ENCODE peak calls at places on chromosomes 13 and 19, in eight cellular contexts. E is fibroblast of gingiva; K is effector memory CD4-positive, alpha-beta T cell; Z is Kasumi-1; M is right cardiac atrium; U is NCI-H1092 treated with DMSO at 0.1 percent for 48 hours; I is activated CD8-positive, alpha-beta memory T cell treated with anti-CD3 and anti-CD28 coated beads, Interleukin-2, amount 50 U/mL, for 4 hours; B is DMS 273 treated with DMSO at 0.1 percent for 48 hours. X is an unnamed sample.

GRCh38 chr19:3471954-3472655 is 8.2 kb downstream of the SMIM24 start:
- DNase-seq in E (no peak), K (no peak), Z (no peak), M (peak), U (no peak), I (peak), B (no peak), X (no peak)

GRCh38 chr19:30873691-30874090 is 475.5 kb downstream of the TSHZ3 start:
- DNase-seq in E (no peak), K (no peak), Z (no peak), M (no peak), U (no peak), I (no peak), B (no peak), X (no peak)

GRCh38 chr13:99415851-99416331 is 85.4 kb upstream of the TM9SF2 start:
- DNase-seq in E (no peak), K (no peak), Z (no peak), M (no peak), U (no peak), I (peak), B (no peak), X (no peak)

GRCh38 chr19:40813182-40813581 is 14.2 kb downstream of the EGLN2 start:
- DNase-seq in E (no peak), K (no peak), Z (no peak), M (peak), U (no peak), I (no peak), B (no peak), X (no peak)

GRCh38 chr19:860481-861098 is 1.1 kb downstream of the CFD start:
- DNase-seq in E (peak), K (peak), Z (peak), M (peak), U (no peak), I (peak), B (no peak), X (peak)

GRCh38 chr13:114115191-114115671 is 17.2 kb downstream of the RASA3 start:
- DNase-seq in E (peak), K (no peak), Z (peak), M (peak), U (no peak), I (peak), B (no peak), X (peak)

GRCh38 chr13:60165391-60166099 is 1.8 kb upstream of the DIAPH3 start:
- DNase-seq in E (no peak), K (no peak), Z (no peak), M (no peak), U (no peak), I (no peak), B (no peak), X (no peak)

GRCh38 chr19:49423985-49424303 is 703 bp upstream of the PTH2 start:
- DNase-seq in E (no peak), K (no peak), Z (no peak), M (no peak), U (no peak), I (no peak), B (no peak), X (no peak)

GRCh38 chr19:12794196-12794921 is 3.1 kb downstream of the JUNB start:
- DNase-seq in E (peak), K (no peak), Z (no peak), M (peak), U (peak), I (no peak), B (no peak), X (no peak)

GRCh38 chr19:18194554-18195238 is 1.7 kb downstream of the MPV17L2 start:
- DNase-seq in E (no peak), K (no peak), Z (no peak), M (peak), U (no peak), I (no peak), B (no peak), X (peak)

GRCh38 chr19:17448190-17448967 is at the start of gene TMEM221:
- DNase-seq in E (no peak), K (peak), Z (peak), M (peak), U (no peak), I (peak), B (no peak), X (peak)

GRCh38 chr19:47461876-47462275 is 9.8 kb downstream of the SLC8A2 start:
- DNase-seq in E (no peak), K (no peak), Z (no peak), M (no peak), U (no peak), I (no peak), B (no peak), X (no peak)

GRCh38 chr13:112725346-112726017 is 35.6 kb downstream of the ATP11A start:
- DNase-seq in E (no peak), K (no peak), Z (no peak), M (peak), U (peak), I (no peak), B (no peak), X (no peak)

GRCh38 chr13:56515441-56515840 is 625.3 kb upstream of the PRR20A start:
- DNase-seq in E (no peak), K (no peak), Z (no peak), M (no peak), U (no peak), I (no peak), B (no peak), X (no peak)

GRCh38 chr13:96824110-96824509 is 170.2 kb downstream of the OXGR1 start:
- DNase-seq in E (no peak), K (no peak), Z (peak), M (no peak), U (no peak), I (no peak), B (no peak), X (no peak)

GRCh38 chr19:459724-460511 is 915 bp downstream of the SHC2 start:
- DNase-seq in E (no peak), K (no peak), Z (no peak), M (peak), U (peak), I (peak), B (no peak), X (peak)

GRCh38 chr13:110249326-110249725 is 57.6 kb downstream of the COL4A1 start:
- DNase-seq in E (no peak), K (no peak), Z (no peak), M (no peak), U (no peak), I (no peak), B (no peak), X (no peak)

GRCh38 chr13:73828811-73829210 is 305.4 kb downstream of the KLF12 start:
- DNase-seq in E (no peak), K (no peak), Z (no peak), M (no peak), U (no peak), I (no peak), B (no peak), X (no peak)

GRCh38 chr19:17576758-17577532 is 21.5 kb downstream of the COLGALT1 start:
- DNase-seq in E (peak), K (no peak), Z (peak), M (peak), U (no peak), I (no peak), B (peak), X (peak)

GRCh38 chr19:33263325-33264023 is 37.8 kb upstream of the SLC7A10 start:
- DNase-seq in E (no peak), K (no peak), Z (no peak), M (peak), U (no peak), I (no peak), B (no peak), X (no peak)

GRCh38 chr13:44819245-44819644 is 170.0 kb downstream of the NUFIP1 start:
- DNase-seq in E (peak), K (no peak), Z (no peak), M (no peak), U (peak), I (no peak), B (no peak), X (no peak)

GRCh38 chr19:41352609-41353465 is 885 bp downstream of the TGFB1 start:
- DNase-seq in E (peak), K (peak), Z (no peak), M (peak), U (no peak), I (peak), B (peak), X (peak)

GRCh38 chr19:4455742-4456565 is 1.6 kb downstream of the UBXN6 start:
- DNase-seq in E (peak), K (no peak), Z (peak), M (peak), U (peak), I (no peak), B (peak), X (no peak)

GRCh38 chr13:103663996-103664395 is 597.8 kb upstream of the SLC10A2 start:
- DNase-seq in E (no peak), K (no peak), Z (no peak), M (no peak), U (no peak), I (no peak), B (no peak), X (no peak)

GRCh38 chr19:46035546-46035945 is 5.3 kb downstream of the IGFL4 start:
- DNase-seq in E (no peak), K (no peak), Z (no peak), M (no peak), U (no peak), I (no peak), B (no peak), X (no peak)

GRCh38 chr19:18364826-18365528 is 21.0 kb upstream of the GDF15 start:
- DNase-seq in E (peak), K (no peak), Z (no peak), M (peak), U (no peak), I (no peak), B (peak), X (peak)

GRCh38 chr19:31890230-31890629 is 455.2 kb upstream of the ZNF507 start:
- DNase-seq in E (no peak), K (no peak), Z (no peak), M (peak), U (no peak), I (no peak), B (no peak), X (no peak)

GRCh38 chr13:42658019-42658418 is 84.1 kb downstream of the TNFSF11 start:
- DNase-seq in E (no peak), K (no peak), Z (no peak), M (no peak), U (no peak), I (no peak), B (no peak), X (no peak)

GRCh38 chr19:58218899-58219298 is 9.8 kb upstream of the ZNF544 start:
- DNase-seq in E (no peak), K (peak), Z (no peak), M (no peak), U (no peak), I (no peak), B (peak), X (no peak)

GRCh38 chr19:57664269-57665127 is 4.2 kb upstream of the ZSCAN4 start:
- DNase-seq in E (peak), K (no peak), Z (no peak), M (peak), U (peak), I (no peak), B (peak), X (peak)

GRCh38 chr19:4539697-4540581 is at the start of gene LRG1:
- DNase-seq in E (no peak), K (no peak), Z (peak), M (no peak), U (no peak), I (no peak), B (no peak), X (peak)

GRCh38 chr13:88000239-88000638 is 329.1 kb downstream of the SLITRK5 start:
- DNase-seq in E (no peak), K (no peak), Z (no peak), M (no peak), U (no peak), I (no peak), B (no peak), X (no peak)

GRCh38 chr13:90171649-90172048 is 1175.8 kb upstream of the MIR17HG start:
- DNase-seq in E (peak), K (no peak), Z (no peak), M (no peak), U (no peak), I (no peak), B (no peak), X (no peak)

GRCh38 chr13:31160857-31161582 is 684 bp downstream of the HSPH1 start:
- DNase-seq in E (peak), K (peak), Z (peak), M (peak), U (peak), I (peak), B (no peak), X (peak)

GRCh38 chr13:40662866-40663265 is 3.6 kb downstream of the FOXO1 start:
- DNase-seq in E (no peak), K (no peak), Z (no peak), M (no peak), U (no peak), I (no peak), B (no peak), X (no peak)

GRCh38 chr19:45917421-45918091 is 3.0 kb upstream of the NANOS2 start:
- DNase-seq in E (no peak), K (no peak), Z (no peak), M (no peak), U (no peak), I (no peak), B (no peak), X (no peak)

GRCh38 chr13:30847697-30848307 is 58.3 kb upstream of the MEDAG start:
- DNase-seq in E (peak), K (no peak), Z (no peak), M (no peak), U (no peak), I (no peak), B (no peak), X (no peak)

GRCh38 chr13:24899601-24900000 is 135.6 kb downstream of the RNF17 start:
- DNase-seq in E (no peak), K (no peak), Z (no peak), M (no peak), U (no peak), I (no peak), B (no peak), X (no peak)

X was measured in colonic mucosa.